ENCODE peak calls at places on chromosome 19, in four cellular contexts. C is mammary epithelial cell, T is GM23248, A is astrocyte. N is an unnamed sample.

GRCh38 chr19:54343868-54344267 is 4.9 kb upstream of the LILRA4 start:
- DNase-seq in C (no peak), T (no peak), A (no peak), N (no peak)

GRCh38 chr19:36103842-36104552 is 6.9 kb upstream of the OVOL3 start:
- DNase-seq in A (no peak), C (peak; percentile 22), T (no peak), N (no peak)

GRCh38 chr19:1249298-1249989 is 1.1 kb downstream of the MIDN start:
- DNase-seq in C (peak; percentile 93), A (peak; percentile 84), T (peak; percentile 99), N (peak; percentile 98)

GRCh38 chr19:871446-872265 is 12.2 kb downstream of the CFD start:
- DNase-seq in T (no peak), C (no peak), A (peak; percentile 34), N (no peak)

GRCh38 chr19:8252922-8253589 is 43.9 kb downstream of the CERS4 start:
- DNase-seq in T (peak; percentile 81), A (peak; percentile 27), C (peak; percentile 54), N (peak; percentile 89)

GRCh38 chr19:1177322-1178114 is 3.5 kb upstream of the SBNO2 start:
- DNase-seq in A (peak; percentile 95), C (peak; percentile 98), T (peak; percentile 98), N (no peak)

GRCh38 chr19:1496714-1497577 is 6.0 kb downstream of the REEP6 start:
- DNase-seq in T (no peak), C (no peak), A (no peak), N (no peak)

GRCh38 chr19:7874080-7874856 is at the start of gene PRR36:
- DNase-seq in C (no peak), T (no peak), A (no peak), N (peak; percentile 58)

GRCh38 chr19:10744848-10745293 is 27.0 kb downstream of the DNM2 start:
- DNase-seq in C (no peak), T (no peak), A (no peak), N (no peak)

GRCh38 chr19:48627211-48627864 is 8.0 kb downstream of the SPHK2 start:
- DNase-seq in T (no peak), C (peak; percentile 71), A (no peak), N (no peak)

GRCh38 chr19:53158119-53158656 is 665 bp downstream of the ZNF347 start:
- DNase-seq in C (peak; percentile 38), A (peak; percentile 13), T (peak; percentile 69), N (peak; percentile 12)

GRCh38 chr19:33325920-33326319 is 23.6 kb upstream of the CEBPA start:
- DNase-seq in C (no peak), A (peak; percentile 19), T (peak; percentile 41), N (no peak)

GRCh38 chr19:51009061-51009891 is 7.9 kb upstream of the KLK8 start:
- DNase-seq in C (no peak), A (no peak), T (no peak), N (no peak)

GRCh38 chr19:38975214-38975860 is at the start of gene FBXO17:
- DNase-seq in T (peak; percentile 88), C (peak; percentile 68), A (peak; percentile 60), N (peak; percentile 83)

GRCh38 chr19:52722062-52723005 is 12.5 kb downstream of the ZNF611 start:
- DNase-seq in T (peak; percentile 95), C (peak; percentile 95), A (peak; percentile 61), N (no peak)

GRCh38 chr19:1072371-1073015 is 5.5 kb downstream of the ARHGAP45 start:
- DNase-seq in C (no peak), A (no peak), T (no peak), N (no peak)

GRCh38 chr19:3184847-3185481 is 766 bp upstream of the NCLN start:
- DNase-seq in A (no peak), T (peak; percentile 85), C (no peak), N (peak; percentile 88)

GRCh38 chr19:39645800-39646411 is 9.8 kb upstream of the LGALS16 start:
- DNase-seq in T (peak; percentile 33), A (no peak), C (no peak), N (peak; percentile 48)

GRCh38 chr19:50719566-50719965 is at the start of gene SHANK1:
- DNase-seq in C (no peak), A (no peak), T (peak; percentile 37), N (peak; percentile 71)

GRCh38 chr19:54465367-54466109 is 2.0 kb upstream of the LENG9 start:
- DNase-seq in C (no peak), A (no peak), T (no peak), N (no peak)

GRCh38 chr19:11025997-11026396 is 63.3 kb upstream of the LDLR start:
- DNase-seq in T (no peak), C (no peak), A (no peak), N (no peak)

GRCh38 chr19:36409841-36410240 is 8.6 kb downstream of the ZFP82 start:
- DNase-seq in C (no peak), T (no peak), A (peak; percentile 73), N (no peak)

GRCh38 chr19:11447347-11448262 is 12.2 kb downstream of the PRKCSH start:
- DNase-seq in T (no peak), C (no peak), A (no peak), N (no peak)

GRCh38 chr19:47631681-47632446 is 22.9 kb downstream of the BICRA start:
- DNase-seq in A (no peak), C (no peak), T (peak; percentile 15), N (no peak)

GRCh38 chr19:34490141-34490766 is 8.7 kb downstream of the WTIP start:
- DNase-seq in C (no peak), T (no peak), A (no peak), N (no peak)

GRCh38 chr19:38251564-38252051 is 4.6 kb downstream of the PPP1R14A start:
- DNase-seq in A (no peak), T (peak; percentile 34), C (peak; percentile 68), N (no peak)

GRCh38 chr19:11624064-11624463 is 26.8 kb downstream of the ZNF627 start:
- DNase-seq in T (peak; percentile 79), A (peak; percentile 82), C (peak; percentile 28), N (peak; percentile 34)

GRCh38 chr19:12840091-12841079 is 2.1 kb downstream of the MAST1 start:
- DNase-seq in A (no peak), C (peak; percentile 84), T (peak; percentile 86), N (peak; percentile 91)
- TF ChIP-seq EZH2 in A (no peak), C (no peak), T (no peak), N (no peak)

DNA sequence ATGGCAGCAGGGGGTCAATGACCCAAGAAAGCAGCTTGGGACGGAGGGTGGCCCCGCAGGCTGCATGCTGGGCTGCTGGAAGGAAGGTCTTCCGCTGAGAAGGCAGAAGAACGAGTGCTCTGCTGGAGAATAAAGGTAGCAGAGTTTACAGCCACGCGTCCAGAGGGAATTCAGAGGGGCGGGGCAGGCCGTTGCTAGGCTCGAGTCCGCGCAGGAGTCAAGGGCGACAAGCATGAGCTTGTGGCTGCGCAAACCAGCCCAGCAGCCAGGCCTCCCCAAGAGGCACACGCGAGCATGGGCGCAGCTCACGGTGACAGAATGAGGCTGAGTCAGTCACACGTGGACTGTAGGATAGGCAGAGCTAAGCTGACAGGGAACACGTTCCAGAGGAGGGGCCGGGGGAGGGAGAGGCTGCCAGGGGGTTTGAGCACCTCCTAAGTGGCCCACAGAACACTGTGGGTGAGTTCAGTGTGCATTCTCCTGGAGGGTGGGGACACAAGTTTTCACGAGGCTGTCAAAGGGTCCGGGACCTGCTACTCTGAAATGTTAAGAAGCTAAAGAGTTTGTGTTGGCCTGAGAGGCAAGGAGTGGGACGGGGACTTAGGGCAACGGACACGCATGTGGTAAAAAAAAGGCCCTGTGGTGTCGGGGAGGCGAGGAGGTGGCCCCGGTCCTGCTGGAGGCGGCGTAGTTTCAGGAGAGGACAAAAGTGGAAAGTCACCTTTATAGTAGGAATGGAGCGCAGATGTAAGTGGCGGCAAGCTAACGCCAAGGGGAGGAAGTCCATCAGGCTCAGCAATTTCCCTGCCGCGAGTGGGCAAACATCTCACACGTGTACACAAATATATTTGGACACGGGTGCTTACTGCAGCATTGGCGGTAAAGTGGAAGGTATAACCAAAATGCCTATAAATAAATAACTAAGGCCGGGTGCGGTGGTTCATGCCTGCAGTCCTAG is 17.7 kb downstream of the RFX2 start:
- DNase-seq in C (peak; percentile 97), T (peak; percentile 98), A (peak; percentile 84), N (peak; percentile 56)
- H3K4me3 ChIP-seq in C (peak overlapping the region; percentile 30), T (peak overlapping the region; percentile 72), A (peak overlapping the region; percentile 31), N (no peak overlapping the region)

GRCh38 chr19:44598355-44598754 is 15.0 kb upstream of the IGSF23 start:
- DNase-seq in T (no peak), A (no peak), C (no peak), N (no peak)

GRCh38 chr19:44598880-44599279 is 14.5 kb upstream of the IGSF23 start:
- DNase-seq in C (no peak), T (no peak), A (no peak), N (no peak)

GRCh38 chr19:44593294-44593693 is 20.1 kb upstream of the IGSF23 start:
- DNase-seq in C (no peak), A (no peak), T (no peak), N (no peak)

GRCh38 chr19:44597131-44597491 is 16.3 kb upstream of the IGSF23 start:
- DNase-seq in A (no peak), T (no peak), C (no peak), N (no peak)

GRCh38 chr19:44596428-44597130 is 16.8 kb upstream of the IGSF23 start:
- DNase-seq in T (no peak), A (no peak), C (no peak), N (no peak)
- H3K4me1 ChIP-seq in T (peaks cover 6% of the 10 kb centered on the region), A (no peaks in the 10 kb centered on the region), C (peaks cover 4% of the 10 kb centered on the region), N (no peaks in the 10 kb centered on the region)

GRCh38 chr19:41915248-41916032 is 12.8 kb downstream of the ERFL start:
- DNase-seq in C (no peak), A (no peak), T (no peak), N (no peak)
- TF ChIP-seq EZH2 in C (peak; percentile 97), A (peak; percentile 81), T (peak; percentile 73), N (peak; percentile 65)

GRCh38 chr19:12836529-12836863 is 1.8 kb upstream of the MAST1 start:
- DNase-seq in T (no peak), C (no peak), A (no peak), N (no peak)

GRCh38 chr19:12833747-12834417 is 497 bp downstream of the RTBDN start:
- DNase-seq in A (no peak), T (peak; percentile 45), C (no peak), N (peak; percentile 75)

GRCh38 chr19:12834418-12834943 is at the start of gene RTBDN:
- DNase-seq in C (no peak), T (peak; percentile 28), A (no peak), N (peak; percentile 62)

GRCh38 chr19:12833418-12833746 is 997 bp downstream of the RTBDN start:
- DNase-seq in C (no peak), A (no peak), T (no peak), N (no peak)

DNA sequence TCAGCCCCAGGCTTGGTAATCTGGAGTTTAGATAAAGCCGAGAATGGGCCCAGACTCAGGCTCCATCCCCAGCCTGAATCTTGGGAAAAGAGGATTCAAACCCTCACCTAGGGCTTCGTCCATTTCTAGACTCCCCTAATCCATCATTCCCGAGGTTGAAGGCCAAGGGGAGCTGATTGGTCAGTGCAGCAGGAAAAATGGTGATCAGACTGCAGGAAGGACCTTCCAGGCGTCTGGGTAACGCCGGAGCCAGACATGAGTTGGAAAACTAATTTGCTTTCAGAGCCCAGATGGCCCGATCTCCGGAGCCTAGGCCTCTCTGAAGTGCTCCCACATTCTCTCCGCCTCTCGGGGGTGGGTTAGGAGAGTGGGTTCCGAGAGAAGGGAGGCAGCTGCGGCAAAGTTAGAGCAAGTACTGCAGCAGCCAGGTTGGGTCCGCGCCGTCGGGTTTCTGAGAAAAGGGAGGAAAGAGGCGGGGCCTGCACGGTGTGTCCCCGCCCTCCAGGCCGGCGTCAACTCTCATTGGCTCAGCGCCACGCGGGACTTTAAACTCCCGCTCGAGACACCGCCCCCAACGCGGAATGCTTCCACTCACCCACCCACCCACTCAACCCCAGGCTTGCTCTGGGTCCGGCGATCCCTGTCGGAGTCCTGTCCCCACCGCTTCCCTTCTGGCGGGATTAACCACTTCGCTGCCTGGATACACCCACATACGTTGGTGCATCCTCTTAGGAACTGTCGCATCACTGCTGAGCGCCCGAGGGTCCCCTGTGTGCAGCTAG is 788 bp upstream of the RTBDN start:
- DNase-seq in C (no peak), T (peak; percentile 70), A (no peak), N (peak; percentile 81)
- H3K4me3 ChIP-seq in C (no peak overlapping the region), T (no peak overlapping the region), A (no peak overlapping the region), N (no peak overlapping the region)